ENCODE peak calls at places on chromosomes 2 and 18, in eight cellular contexts. B is kidney epithelial cell; I is effector memory CD8-positive, alpha-beta T cell; V is nephron progenitor cell; R is activated T-cell treated with anti-CD3 and anti-CD28 coated beads for 24 hours; C is right atrium auricular region; Y is amniotic stem cell; Z is GM03348. U is an unnamed sample.

GRCh38 chr2:2013476-2013875 is 269.2 kb upstream of the PXDN start:
- DNase-seq in Z (no peak), B (no peak), I (no peak), Y (no peak), R (no peak), V (no peak), C (no peak), U (no peak)

GRCh38 chr2:171482877-171483276 is 39.4 kb upstream of the CYBRD1 start:
- DNase-seq in R (no peak), I (no peak), C (no peak), V (no peak), Y (no peak), B (no peak), Z (peak), U (no peak)

GRCh38 chr2:134512734-134513467 is 205.9 kb downstream of the TMEM163 start:
- DNase-seq in B (no peak), R (no peak), I (no peak), Z (no peak), C (no peak), V (no peak), Y (no peak), U (no peak)

GRCh38 chr2:36403675-36404230 is 48.2 kb downstream of the CRIM1 start:
- DNase-seq in Y (peak), R (no peak), V (no peak), B (peak), Z (peak), C (no peak), I (no peak), U (no peak)

GRCh38 chr2:241254904-241255351 is 60.5 kb downstream of the HDLBP start:
- DNase-seq in I (no peak), Z (no peak), V (no peak), C (no peak), Y (no peak), B (no peak), R (no peak), U (no peak)

GRCh38 chr2:74507926-74508520 is 528 bp upstream of the PCGF1 start:
- DNase-seq in B (no peak), V (peak), Z (peak), Y (peak), C (no peak), I (no peak), R (no peak), U (no peak)

GRCh38 chr18:72161686-72162085 is 382.5 kb downstream of the CBLN2 start:
- DNase-seq in B (no peak), R (no peak), Z (no peak), C (no peak), I (no peak), V (no peak), Y (no peak), U (no peak)

GRCh38 chr2:196827356-196827755 is 18.2 kb upstream of the C2orf66 start:
- DNase-seq in I (no peak), Z (no peak), B (no peak), V (no peak), Y (no peak), R (no peak), C (no peak), U (no peak)

GRCh38 chr2:191166111-191166755 is 15.4 kb upstream of the STAT4 start:
- DNase-seq in C (no peak), R (no peak), Y (no peak), I (no peak), B (no peak), V (no peak), Z (no peak), U (no peak)

GRCh38 chr2:204315236-204315662 is 230.0 kb upstream of the PARD3B start:
- DNase-seq in Z (peak), R (no peak), I (no peak), V (peak), C (no peak), Y (no peak), B (peak), U (no peak)

GRCh38 chr2:120561393-120562035 is 174.2 kb upstream of the GLI2 start:
- DNase-seq in Y (no peak), B (no peak), V (peak), C (no peak), R (no peak), Z (no peak), I (no peak), U (no peak)

GRCh38 chr2:149155181-149155580 is 116.7 kb downstream of the LYPD6B start:
- DNase-seq in V (no peak), I (no peak), Y (no peak), C (no peak), B (no peak), R (no peak), Z (no peak), U (no peak)

GRCh38 chr2:211512746-211513145 is 956.3 kb downstream of the CPS1 start:
- DNase-seq in V (no peak), I (no peak), Z (no peak), C (no peak), B (no peak), Y (no peak), R (no peak), U (no peak)

GRCh38 chr2:42944744-42945415 is 152.5 kb upstream of the HAAO start:
- DNase-seq in R (no peak), I (no peak), C (no peak), V (no peak), Y (no peak), B (no peak), Z (no peak), U (no peak)

GRCh38 chr18:47716632-47717185 is 213.8 kb downstream of the SMAD2 start:
- DNase-seq in Z (no peak), R (no peak), B (no peak), V (no peak), C (no peak), I (no peak), Y (no peak), U (no peak)

U was measured in stromal cell of bone marrow.